ENCODE peak calls at places on chromosomes 12 and 14, in eight cellular contexts. I, V, X, L, E, C, M and U are unnamed samples.

GRCh38 chr14:50083467-50084337 is 32.7 kb downstream of the VCPKMT start:
- DNase-seq in I (no peak), V (no peak), X (no peak), L (no peak), E (no peak), C (no peak), M (no peak), U (no peak)

GRCh38 chr12:11174022-11174421 is 3.0 kb downstream of the SMIM10L1 start:
- DNase-seq in I (no peak), V (no peak), X (no peak), L (no peak), E (no peak), C (no peak), M (no peak), U (no peak)

GRCh38 chr12:43692064-43692463 is 66.5 kb downstream of the PUS7L start:
- DNase-seq in I (no peak), V (no peak), X (no peak), L (peak), E (no peak), C (no peak), M (no peak), U (no peak)

GRCh38 chr12:115201928-115202327 is 518.0 kb upstream of the TBX3 start:
- DNase-seq in I (no peak), V (no peak), X (no peak), L (no peak), E (no peak), C (no peak), M (no peak), U (no peak)

GRCh38 chr12:6980075-6980474 is 9.4 kb downstream of the EMG1 start:
- DNase-seq in I (no peak), V (no peak), X (no peak), L (no peak), E (no peak), C (no peak), M (no peak), U (no peak)

GRCh38 chr14:62015945-62016344 is 253.7 kb downstream of the SNAPC1 start:
- DNase-seq in I (no peak), V (no peak), X (no peak), L (peak), E (no peak), C (no peak), M (no peak), U (no peak)

GRCh38 chr14:79011091-79011919 is 841.1 kb downstream of the NRXN3 start:
- DNase-seq in I (no peak), V (no peak), X (peak), L (peak), E (no peak), C (no peak), M (no peak), U (peak)

GRCh38 chr12:115598827-115599226 is 678.7 kb downstream of the MED13L start:
- DNase-seq in I (no peak), V (no peak), X (no peak), L (no peak), E (peak), C (no peak), M (no peak), U (no peak)

DNA sequence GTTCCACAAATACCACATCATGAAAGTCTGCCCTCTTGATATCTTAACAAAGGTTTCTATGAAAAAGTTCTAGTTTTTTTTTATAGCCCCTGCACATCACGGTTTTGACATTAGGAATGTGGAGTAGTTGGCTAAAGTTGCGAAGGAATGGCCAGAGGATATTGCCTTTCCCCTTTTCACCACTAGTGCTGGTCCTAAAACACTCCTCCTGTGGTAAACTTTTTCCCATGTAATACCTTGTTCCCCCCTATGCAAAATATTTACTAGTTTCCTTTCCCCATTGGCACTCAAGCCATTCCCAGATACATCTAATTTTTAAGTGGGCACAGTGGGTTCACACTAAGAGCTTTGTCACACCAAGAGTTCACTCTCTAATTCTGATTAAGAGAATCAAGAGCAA is 33.4 kb downstream of the R3HDM2 start:
- DNase-seq in I (no peak), V (no peak), X (no peak), L (no peak), E (no peak), C (no peak), M (no peak), U (no peak)
- TF ChIP-seq CTCF in I (no peak), V (no peak), X (no peak), L (no peak), E (no peak), C (no peak), M (no peak), U (peak)

GRCh38 chr12:76085159-76085868 is 829 bp upstream of the NAP1L1 start:
- DNase-seq in I (no peak), V (no peak), X (no peak), L (peak), E (no peak), C (no peak), M (no peak), U (no peak)
- TF ChIP-seq CTCF in I (no peak), V (no peak), X (peak), L (peak), E (no peak), C (no peak), M (no peak), U (no peak)

GRCh38 chr12:28536088-28536487 is 345.8 kb downstream of the CCDC91 start:
- DNase-seq in I (no peak), V (no peak), X (peak), L (peak), E (no peak), C (no peak), M (no peak), U (no peak)
- TF ChIP-seq CTCF in I (no peak), V (no peak), X (peak), L (no peak), E (no peak), C (no peak), M (no peak), U (no peak)

GRCh38 chr14:100902295-100902694 is 1.2 kb downstream of the RTL1 start:
- DNase-seq in I (no peak), V (peak), X (no peak), L (no peak), E (no peak), C (no peak), M (no peak), U (no peak)

GRCh38 chr14:100898935-100899840 is 4.3 kb downstream of the RTL1 start:
- DNase-seq in I (no peak), V (peak), X (no peak), L (no peak), E (no peak), C (no peak), M (peak), U (peak)

GRCh38 chr14:100899841-100900771 is 3.4 kb downstream of the RTL1 start:
- DNase-seq in I (no peak), V (peak), X (no peak), L (no peak), E (no peak), C (no peak), M (no peak), U (no peak)

GRCh38 chr14:100901391-100902183 is 1.9 kb downstream of the RTL1 start:
- DNase-seq in I (no peak), V (peak), X (no peak), L (no peak), E (no peak), C (no peak), M (no peak), U (no peak)

DNA sequence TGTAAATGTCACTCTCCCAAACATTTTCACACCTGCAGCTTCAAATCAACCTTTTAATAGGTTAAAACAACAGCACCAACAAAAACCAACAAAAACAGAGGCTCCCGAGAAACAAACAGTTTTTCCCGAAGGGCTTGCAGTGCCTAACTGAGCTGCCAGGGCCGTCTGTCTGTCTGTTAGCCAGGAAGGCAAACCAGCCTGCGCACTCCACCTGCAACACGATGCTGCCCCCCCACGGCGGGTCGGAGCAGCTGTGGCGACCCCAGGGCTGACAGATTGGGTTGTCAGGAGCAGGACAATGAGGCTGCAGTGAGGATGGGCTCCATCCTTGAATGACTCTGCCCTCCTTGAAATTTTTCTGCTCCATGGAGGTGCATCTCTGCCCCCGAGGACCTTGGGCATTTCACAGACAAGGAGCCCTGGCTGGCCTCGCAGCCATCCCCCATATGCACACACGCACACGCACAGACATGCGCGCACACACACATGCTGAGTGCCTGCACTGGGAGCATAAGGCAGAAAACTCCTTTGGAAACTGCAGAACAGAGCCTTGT is 2.6 kb downstream of the RTL1 start:
- DNase-seq in I (no peak), V (peak), X (no peak), L (peak), E (peak), C (peak), M (no peak), U (peak)
- TF ChIP-seq CTCF in I (no peak), V (no peak), X (peak), L (peak), E (peak), C (peak), M (no peak), U (peak)

DNA sequence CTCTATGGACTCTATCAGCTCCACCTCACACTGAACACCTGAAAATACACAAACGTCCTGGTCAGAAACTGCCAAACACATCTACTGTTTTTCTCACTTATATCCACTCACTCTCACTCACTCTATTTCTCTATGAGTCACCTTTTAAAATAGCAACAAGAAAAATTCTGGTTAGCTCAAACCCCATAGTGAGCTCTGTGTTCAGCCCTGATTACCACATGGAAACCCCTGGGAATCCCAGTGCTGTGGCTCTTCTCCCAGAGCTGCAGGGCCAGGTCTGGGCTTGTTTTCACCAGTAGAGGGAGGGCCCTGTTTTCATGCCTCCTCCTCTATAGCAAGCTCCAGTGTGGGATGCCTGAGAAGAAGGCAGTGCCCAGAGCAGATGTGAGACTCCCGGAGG is 1126.1 kb downstream of the TMEM121 start:
- DNase-seq in I (no peak), V (no peak), X (no peak), L (peak), E (no peak), C (no peak), M (no peak), U (no peak)
- TF ChIP-seq CTCF in I (no peak), V (no peak), X (no peak), L (no peak), E (no peak), C (no peak), M (no peak), U (no peak)

DNA sequence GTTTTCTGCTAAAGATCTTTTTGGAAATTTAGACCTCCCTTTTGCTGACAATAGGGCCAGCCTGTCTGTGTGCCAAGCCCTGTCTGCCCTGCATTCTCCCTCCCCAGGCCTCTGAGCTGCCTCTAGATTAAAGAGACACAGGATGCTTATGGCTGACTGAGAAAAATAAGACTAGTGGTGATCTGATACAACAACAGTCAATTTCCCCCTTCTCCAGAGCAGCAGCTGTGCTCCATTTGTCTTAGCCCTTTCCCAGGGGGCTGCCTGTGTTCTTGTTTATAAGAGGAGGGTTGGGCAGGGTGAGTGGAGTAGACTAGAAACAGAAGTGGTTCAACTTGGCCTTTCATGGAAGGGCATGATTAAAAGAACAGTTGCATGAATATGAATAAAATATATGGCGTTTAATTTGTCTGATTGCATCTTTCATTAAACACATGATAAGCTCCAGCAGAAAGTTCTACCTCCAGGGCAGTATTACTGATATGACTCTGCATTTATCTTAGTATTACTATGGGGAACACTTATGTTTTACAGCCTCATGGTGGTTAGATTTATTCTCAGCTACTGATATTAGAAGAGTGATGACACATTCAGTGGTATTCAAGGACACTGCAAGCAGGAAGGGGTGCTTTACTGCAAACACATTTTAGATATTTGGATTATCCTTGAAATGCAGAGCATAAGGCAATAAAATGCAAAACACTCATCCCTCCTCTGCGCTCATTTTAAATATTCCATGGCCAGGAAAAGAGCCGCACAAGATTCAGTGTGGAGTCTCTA is 150.1 kb upstream of the CLEC14A start:
- DNase-seq in I (no peak), V (no peak), X (no peak), L (no peak), E (no peak), C (no peak), M (no peak), U (no peak)
- TF ChIP-seq CTCF in I (no peak), V (no peak), X (peak), L (no peak), E (no peak), C (peak), M (no peak), U (no peak)